ENCODE peak calls at places on chromosomes 7 and 10, in nine cellular contexts. Z is upper lobe of right lung; X is uterus; O is HCT116; I is GM23338; N is CD4-positive, CD25-positive, alpha-beta regulatory T cell; U is effector memory CD4-positive, alpha-beta T cell; E is lower lobe of right lung; R is ovary. G is an unnamed sample.

GRCh38 chr7:1320616-1321289 is 88.1 kb downstream of the UNCX start:
- DNase-seq in Z (no peak), X (no peak), O (no peak), I (no peak), N (no peak), U (no peak), E (peak; percentile 30), R (no peak), G (no peak)

GRCh38 chr10:49167629-49168540 is 20.3 kb downstream of the TMEM273 start:
- DNase-seq in Z (no peak), X (no peak), O (no peak), I (no peak), N (no peak), U (no peak), E (no peak), R (no peak), G (no peak)

GRCh38 chr7:130180571-130180971 is 24.6 kb downstream of the TMEM209 start:
- DNase-seq in Z (no peak), X (no peak), O (no peak), I (no peak), N (no peak), U (no peak), E (no peak), R (no peak), G (no peak)

GRCh38 chr10:115963848-115964247 is 309.2 kb downstream of the GFRA1 start:
- DNase-seq in Z (no peak), X (no peak), O (no peak), I (peak; percentile 19), N (no peak), U (no peak), E (no peak), R (no peak), G (no peak)

GRCh38 chr10:44195120-44196007 is 189.5 kb downstream of the CXCL12 start:
- DNase-seq in Z (no peak), X (peak; percentile 68), O (no peak), I (no peak), N (no peak), U (no peak), E (no peak), R (peak; percentile 66), G (no peak)

GRCh38 chr10:63446716-63447440 is 18.9 kb downstream of the JMJD1C start:
- DNase-seq in Z (no peak), X (no peak), O (no peak), I (no peak), N (no peak), U (no peak), E (no peak), R (no peak), G (no peak)

GRCh38 chr10:27564880-27565279 is 60.8 kb downstream of the RAB18 start:
- DNase-seq in Z (no peak), X (no peak), O (no peak), I (no peak), N (no peak), U (no peak), E (no peak), R (no peak), G (no peak)

GRCh38 chr10:21355591-21356011 is 169.9 kb downstream of the SKIDA1 start:
- DNase-seq in Z (no peak), X (no peak), O (no peak), I (no peak), N (no peak), U (no peak), E (no peak), R (no peak), G (no peak)

GRCh38 chr7:27164381-27165088 is 802 bp downstream of the HOXA9 start:
- DNase-seq in Z (peak; percentile 70), X (no peak), O (no peak), I (peak; percentile 72), N (peak; percentile 21), U (no peak), E (peak; percentile 54), R (no peak), G (no peak)

GRCh38 chr10:27504897-27505457 is 873 bp downstream of the RAB18 start:
- DNase-seq in Z (no peak), X (no peak), O (no peak), I (no peak), N (no peak), U (no peak), E (no peak), R (no peak), G (no peak)

GRCh38 chr7:159083001-159083697 is 61.5 kb downstream of the VIPR2 start:
- DNase-seq in Z (peak; percentile 61), X (no peak), O (no peak), I (no peak), N (no peak), U (no peak), E (no peak), R (peak; percentile 5), G (no peak)

GRCh38 chr10:30215631-30216030 is 133.4 kb downstream of the MTPAP start:
- DNase-seq in Z (no peak), X (peak; percentile 35), O (no peak), I (peak; percentile 33), N (no peak), U (no peak), E (no peak), R (peak; percentile 22), G (no peak)

GRCh38 chr10:91511549-91512330 is 101.6 kb downstream of the HECTD2 start:
- DNase-seq in Z (no peak), X (no peak), O (no peak), I (no peak), N (no peak), U (no peak), E (no peak), R (no peak), G (no peak)

DNA sequence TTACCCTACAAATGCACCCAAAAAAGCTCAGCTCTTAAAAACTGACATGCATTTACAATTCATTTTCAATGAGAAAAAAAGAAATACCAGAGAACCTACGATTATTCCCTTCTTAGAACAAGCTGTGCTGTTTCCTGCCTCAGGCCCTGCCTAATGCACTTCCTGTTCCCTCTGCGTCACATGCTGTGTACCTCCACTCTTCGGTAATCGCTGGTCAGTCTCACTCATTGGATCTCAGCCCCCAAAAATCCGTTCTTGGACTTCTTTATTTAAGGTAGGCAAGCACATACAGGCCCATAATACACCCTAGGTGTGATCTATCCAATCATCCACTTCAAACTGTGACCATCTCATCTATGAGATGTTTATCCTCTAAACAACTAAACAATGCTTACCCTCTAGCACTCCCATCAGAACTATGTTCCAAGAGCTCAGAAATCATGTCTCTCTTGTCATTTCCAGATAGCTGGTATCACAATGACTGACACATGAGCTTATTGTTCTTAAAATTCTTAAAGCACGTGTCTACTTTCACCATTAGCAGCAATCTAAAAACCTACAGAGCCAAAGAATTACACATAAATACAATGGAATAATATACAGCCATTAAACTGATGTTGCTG is 83.9 kb downstream of the CADPS2 start:
- DNase-seq in Z (no peak), X (peak; percentile 37), O (no peak), I (peak; percentile 47), N (no peak), U (no peak), E (no peak), R (no peak), G (no peak)
- H3K27ac ChIP-seq in Z (peak overlapping the region; percentile 61), X (peak overlapping the region; percentile 71), O (no peak overlapping the region), I (peak overlapping the region; percentile 1), N (no peak overlapping the region), U (no peak overlapping the region), E (peak overlapping the region; percentile 61), R (no peak overlapping the region), G (no peak overlapping the region)

GRCh38 chr10:101146392-101147251 is 15.5 kb downstream of the TLX1 start:
- DNase-seq in Z (peak; percentile 61), X (no peak), O (no peak), I (peak; percentile 79), N (no peak), U (no peak), E (no peak), R (no peak), G (no peak)
- H3K27ac ChIP-seq in Z (no peak overlapping the region), X (no peak overlapping the region), O (no peak overlapping the region), I (no peak overlapping the region), N (no peak overlapping the region), U (no peak overlapping the region), E (no peak overlapping the region), R (no peak overlapping the region), G (no peak overlapping the region)

GRCh38 chr10:122139627-122140151 is 131.4 kb upstream of the BTBD16 start:
- DNase-seq in Z (no peak), X (peak; percentile 46), O (no peak), I (no peak), N (no peak), U (no peak), E (no peak), R (no peak), G (no peak)

GRCh38 chr10:122140941-122141623 is 130.0 kb upstream of the BTBD16 start:
- DNase-seq in Z (peak; percentile 88), X (peak; percentile 96), O (peak; percentile 73), I (no peak), N (no peak), U (no peak), E (peak; percentile 80), R (peak; percentile 85), G (no peak)

GRCh38 chr10:122141821-122142651 is 129.1 kb upstream of the BTBD16 start:
- DNase-seq in Z (no peak), X (no peak), O (no peak), I (no peak), N (no peak), U (no peak), E (no peak), R (no peak), G (no peak)

GRCh38 chr10:122140477-122140902 is 130.6 kb upstream of the BTBD16 start:
- DNase-seq in Z (no peak), X (peak; percentile 44), O (no peak), I (no peak), N (no peak), U (no peak), E (no peak), R (no peak), G (no peak)

GRCh38 chr10:122139226-122139625 is 131.9 kb upstream of the BTBD16 start:
- DNase-seq in Z (no peak), X (no peak), O (no peak), I (no peak), N (no peak), U (no peak), E (no peak), R (no peak), G (no peak)
- H3K27ac ChIP-seq in Z (peak overlapping the region; percentile 17), X (peak overlapping the region; percentile 88), O (no peak overlapping the region), I (no peak overlapping the region), N (no peak overlapping the region), U (no peak overlapping the region), E (peak overlapping the region; percentile 65), R (peak overlapping the region; percentile 50), G (no peak overlapping the region)

GRCh38 chr10:70738425-70739121 is 46.6 kb downstream of the TBATA start:
- DNase-seq in Z (no peak), X (no peak), O (no peak), I (no peak), N (no peak), U (no peak), E (peak; percentile 28), R (no peak), G (no peak)

GRCh38 chr10:70737250-70737649 is 47.9 kb downstream of the TBATA start:
- DNase-seq in Z (no peak), X (no peak), O (peak; percentile 12), I (no peak), N (no peak), U (no peak), E (no peak), R (no peak), G (no peak)

GRCh38 chr10:70740441-70741288 is 44.5 kb downstream of the TBATA start:
- DNase-seq in Z (no peak), X (no peak), O (no peak), I (no peak), N (no peak), U (no peak), E (no peak), R (no peak), G (no peak)

GRCh38 chr10:70736470-70736982 is 48.7 kb downstream of the TBATA start:
- DNase-seq in Z (no peak), X (no peak), O (no peak), I (no peak), N (no peak), U (no peak), E (peak; percentile 41), R (no peak), G (no peak)

GRCh38 chr10:70737977-70738376 is 47.2 kb downstream of the TBATA start:
- DNase-seq in Z (no peak), X (no peak), O (no peak), I (no peak), N (no peak), U (no peak), E (no peak), R (no peak), G (no peak)
- H3K27ac ChIP-seq in Z (no peak overlapping the region), X (no peak overlapping the region), O (no peak overlapping the region), I (no peak overlapping the region), N (no peak overlapping the region), U (no peak overlapping the region), E (no peak overlapping the region), R (no peak overlapping the region), G (no peak overlapping the region)